ENCODE peak calls at places on chromosomes 3 and 15, in eight cellular contexts. K is fibroblast of the conjunctiva; G is activated naive CD4-positive, alpha-beta T cell; W is activated gamma-delta T cell treated with Interleukin-2 at 50 U/mL for 16 hours; L is NCI-H1694; Q is endodermal cell; C is smooth muscle cell of the brain vasculature; S is mesothelial cell of epicardium. H is an unnamed sample.

GRCh38 chr15:90902996-90903732 is at the start of gene MAN2A2:
- DNase-seq in K (no peak), G (peak; percentile 46), W (peak; percentile 52), L (no peak), Q (peak; percentile 86), C (no peak), S (no peak), H (no peak)

GRCh38 chr15:44081223-44082013 is 113.7 kb downstream of the FRMD5 start:
- DNase-seq in K (no peak), G (no peak), W (no peak), L (no peak), Q (no peak), C (no peak), S (no peak), H (peak; percentile 36)

GRCh38 chr3:184677344-184678316 is 34.2 kb downstream of the MAGEF1 start:
- DNase-seq in K (no peak), G (no peak), W (no peak), L (no peak), Q (peak; percentile 65), C (no peak), S (no peak), H (no peak)

GRCh38 chr3:42090973-42091731 is at the start of gene TRAK1:
- DNase-seq in K (no peak), G (no peak), W (no peak), L (no peak), Q (no peak), C (no peak), S (no peak), H (no peak)

GRCh38 chr3:129521702-129522101 is 6.7 kb upstream of the RHO start:
- DNase-seq in K (no peak), G (no peak), W (no peak), L (no peak), Q (no peak), C (no peak), S (no peak), H (no peak)

GRCh38 chr15:48946088-48946839 is 17.5 kb downstream of the SHC4 start:
- DNase-seq in K (no peak), G (no peak), W (no peak), L (no peak), Q (no peak), C (no peak), S (no peak), H (no peak)

GRCh38 chr3:104521606-104522336 is 844.9 kb upstream of the ALCAM start:
- DNase-seq in K (no peak), G (no peak), W (no peak), L (no peak), Q (no peak), C (no peak), S (no peak), H (no peak)

GRCh38 chr3:29465836-29466235 is 185.0 kb downstream of the RBMS3 start:
- DNase-seq in K (peak; percentile 38), G (no peak), W (no peak), L (no peak), Q (no peak), C (peak; percentile 84), S (no peak), H (no peak)

GRCh38 chr15:70212288-70212962 is 114.7 kb upstream of the TLE3 start:
- DNase-seq in K (no peak), G (no peak), W (no peak), L (no peak), Q (no peak), C (no peak), S (no peak), H (no peak)

GRCh38 chr15:78457101-78457500 is 19.1 kb downstream of the IREB2 start:
- DNase-seq in K (peak; percentile 73), G (no peak), W (no peak), L (peak; percentile 17), Q (no peak), C (peak; percentile 62), S (no peak), H (no peak)

GRCh38 chr3:184466413-184466960 is 86.6 kb downstream of the CHRD start:
- DNase-seq in K (no peak), G (no peak), W (no peak), L (no peak), Q (peak; percentile 74), C (no peak), S (no peak), H (no peak)

GRCh38 chr15:62125763-62126162 is 39.3 kb downstream of the C2CD4B start:
- DNase-seq in K (peak; percentile 18), G (no peak), W (no peak), L (peak; percentile 54), Q (no peak), C (no peak), S (no peak), H (no peak)

GRCh38 chr3:125398952-125399351 is 23.8 kb upstream of the ZNF148 start:
- DNase-seq in K (no peak), G (no peak), W (no peak), L (no peak), Q (no peak), C (no peak), S (no peak), H (no peak)

GRCh38 chr3:96813820-96814580 is 394 bp upstream of the EPHA6 start:
- DNase-seq in K (peak; percentile 17), G (no peak), W (no peak), L (no peak), Q (peak; percentile 85), C (no peak), S (no peak), H (no peak)

GRCh38 chr15:31472636-31473383 is 146.2 kb downstream of the KLF13 start:
- DNase-seq in K (no peak), G (no peak), W (peak; percentile 36), L (no peak), Q (peak; percentile 61), C (peak; percentile 43), S (no peak), H (no peak)

GRCh38 chr3:86029590-86029989 is 961.4 kb downstream of the VGLL3 start:
- DNase-seq in K (no peak), G (no peak), W (no peak), L (no peak), Q (no peak), C (no peak), S (no peak), H (no peak)

GRCh38 chr15:58568157-58568571 is 136.4 kb downstream of the LIPC start:
- DNase-seq in K (no peak), G (no peak), W (no peak), L (no peak), Q (no peak), C (no peak), S (no peak), H (no peak)

GRCh38 chr3:59862686-59863085 is 812.9 kb upstream of the CFAP20DC start:
- DNase-seq in K (no peak), G (no peak), W (no peak), L (no peak), Q (no peak), C (no peak), S (no peak), H (no peak)